ENCODE peak calls at places on chromosome 5, in seven cellular contexts. V is HuH-7.5; I is activated CD4-positive, alpha-beta T cell treated with anti-CD3 and anti-CD28 coated beads, Interleukin-2, amount 10 ng/mL, durations not matched to agents 7 days and 5 days; F is midbrain; P is cardiac muscle cell; O is NCI-H526; J is adipocyte. K is an unnamed sample.

GRCh38 chr5:14739538-14739937 is 75.0 kb downstream of the OTULIN start:
- DNase-seq in O (no peak), V (no peak), F (no peak), J (peak), I (no peak), P (no peak), K (no peak)

GRCh38 chr5:68426609-68427008 is 211.1 kb downstream of the PIK3R1 start:
- DNase-seq in J (no peak), O (no peak), F (no peak), I (no peak), P (no peak), V (no peak), K (no peak)

GRCh38 chr5:125450803-125451202 is 704.4 kb upstream of the ZNF608 start:
- DNase-seq in O (no peak), J (peak), F (no peak), V (no peak), I (no peak), P (no peak), K (no peak)

GRCh38 chr5:43309657-43310056 is 3.6 kb downstream of the HMGCS1 start:
- DNase-seq in I (no peak), V (no peak), F (no peak), J (peak), P (no peak), O (no peak), K (no peak)

GRCh38 chr5:150295172-150295611 is 5.6 kb upstream of the CAMK2A start:
- DNase-seq in P (no peak), O (no peak), J (peak), F (no peak), V (no peak), I (no peak), K (no peak)

GRCh38 chr5:10734832-10735231 is 26.2 kb downstream of the DAP start:
- DNase-seq in F (no peak), P (no peak), O (no peak), V (no peak), I (no peak), J (no peak), K (no peak)

GRCh38 chr5:82707741-82708140 is 369.5 kb downstream of the TMEM167A start:
- DNase-seq in J (no peak), I (no peak), O (no peak), P (no peak), F (no peak), V (peak), K (no peak)

GRCh38 chr5:43425965-43426364 is 13.8 kb upstream of the CCL28 start:
- DNase-seq in I (no peak), V (no peak), P (no peak), F (no peak), O (no peak), J (peak), K (no peak)

GRCh38 chr5:169272111-169272510 is 28.8 kb downstream of the SLIT3 start:
- DNase-seq in I (no peak), F (no peak), V (no peak), P (no peak), O (no peak), J (no peak), K (no peak)

GRCh38 chr5:179800071-179800695 is 6.4 kb downstream of the LTC4S start:
- DNase-seq in F (no peak), J (no peak), P (no peak), I (no peak), O (no peak), V (no peak), K (no peak)

GRCh38 chr5:122523776-122524175 is 211.7 kb downstream of the SNCAIP start:
- DNase-seq in P (no peak), O (peak), I (no peak), V (no peak), F (no peak), J (no peak), K (no peak)

GRCh38 chr5:5291357-5291756 is 131.1 kb upstream of the ICE1 start:
- DNase-seq in P (no peak), V (no peak), O (no peak), F (no peak), I (no peak), J (no peak), K (no peak)

GRCh38 chr5:112795342-112795741 is 57.7 kb downstream of the APC start:
- DNase-seq in I (no peak), V (no peak), O (no peak), J (no peak), F (no peak), P (no peak), K (no peak)

GRCh38 chr5:83007755-83008154 is 69.4 kb downstream of the TMEM167A start:
- DNase-seq in I (no peak), P (no peak), J (no peak), V (no peak), F (no peak), O (no peak), K (no peak)

GRCh38 chr5:80967500-80968181 is 7.5 kb downstream of the RASGRF2 start:
- DNase-seq in P (no peak), O (no peak), F (no peak), I (no peak), V (no peak), J (peak), K (no peak)

GRCh38 chr5:68557162-68557936 is 341.8 kb downstream of the PIK3R1 start:
- DNase-seq in V (no peak), J (no peak), O (no peak), P (no peak), I (no peak), F (no peak), K (no peak)

GRCh38 chr5:158881076-158881880 is 218.4 kb downstream of the EBF1 start:
- DNase-seq in P (peak), I (no peak), V (no peak), O (peak), F (no peak), J (no peak), K (no peak)

GRCh38 chr5:120055858-120056257 is 408.2 kb upstream of the PRR16 start:
- DNase-seq in V (no peak), J (peak), I (no peak), P (peak), O (peak), F (no peak), K (peak)

GRCh38 chr5:38590846-38591245 is 34.4 kb upstream of the LIFR start:
- DNase-seq in P (no peak), V (no peak), F (no peak), I (no peak), J (no peak), O (no peak), K (no peak)

GRCh38 chr5:102290004-102290403 is 6.1 kb downstream of the SLCO4C1 start:
- DNase-seq in F (no peak), J (no peak), P (no peak), I (no peak), O (no peak), V (no peak), K (no peak)

GRCh38 chr5:22567983-22568382 is 285.2 kb downstream of the CDH12 start:
- DNase-seq in V (no peak), O (no peak), J (peak), F (no peak), I (no peak), P (no peak), K (no peak)